ENCODE peak calls at places on chromosomes 11 and 22, in five cellular contexts. One of them, this sample, is unnamed.

GRCh38 chr11:130103296-130103814 is 33.7 kb downstream of the APLP2 start:
- DNase-seq in tibial artery: no peak
- DNase-seq in stomach: no peak
- DNase-seq in Caco-2: no peak
- DNase-seq in cardiac muscle cell: peak
- DNase-seq in this sample: peak

GRCh38 chr11:81030186-81030585 is 1589.4 kb upstream of the TENM4 start:
- DNase-seq in tibial artery: no peak
- DNase-seq in stomach: no peak
- DNase-seq in Caco-2: no peak
- DNase-seq in cardiac muscle cell: no peak
- DNase-seq in this sample: no peak

GRCh38 chr11:34262601-34263081 is 95.2 kb downstream of the ABTB2 start:
- DNase-seq in tibial artery: no peak
- DNase-seq in stomach: no peak
- DNase-seq in Caco-2: no peak
- DNase-seq in cardiac muscle cell: no peak
- DNase-seq in this sample: no peak

GRCh38 chr11:122287401-122287800 is 171.4 kb upstream of the BLID start:
- DNase-seq in tibial artery: no peak
- DNase-seq in stomach: no peak
- DNase-seq in Caco-2: no peak
- DNase-seq in cardiac muscle cell: no peak
- DNase-seq in this sample: no peak

GRCh38 chr11:45671246-45672171 is 6.1 kb upstream of the CHST1 start:
- DNase-seq in tibial artery: no peak
- DNase-seq in stomach: no peak
- DNase-seq in Caco-2: no peak
- DNase-seq in cardiac muscle cell: no peak
- DNase-seq in this sample: no peak

GRCh38 chr11:14380947-14381555 is 22.1 kb upstream of the RRAS2 start:
- DNase-seq in tibial artery: peak
- DNase-seq in stomach: peak
- DNase-seq in Caco-2: peak
- DNase-seq in cardiac muscle cell: peak
- DNase-seq in this sample: peak

GRCh38 chr11:5689551-5689983 is at the start of gene TRIM22:
- DNase-seq in tibial artery: peak
- DNase-seq in stomach: peak
- DNase-seq in Caco-2: no peak
- DNase-seq in cardiac muscle cell: peak
- DNase-seq in this sample: peak

GRCh38 chr11:79139900-79140299 is 300.9 kb downstream of the TENM4 start:
- DNase-seq in tibial artery: no peak
- DNase-seq in stomach: no peak
- DNase-seq in Caco-2: no peak
- DNase-seq in cardiac muscle cell: no peak
- DNase-seq in this sample: no peak

GRCh38 chr11:33500865-33501479 is 199.7 kb downstream of the C11orf91 start:
- DNase-seq in tibial artery: no peak
- DNase-seq in stomach: no peak
- DNase-seq in Caco-2: peak
- DNase-seq in cardiac muscle cell: peak
- DNase-seq in this sample: peak

GRCh38 chr11:132941761-132942160 is 590.5 kb downstream of the OPCML start:
- DNase-seq in tibial artery: no peak
- DNase-seq in stomach: no peak
- DNase-seq in Caco-2: no peak
- DNase-seq in cardiac muscle cell: no peak
- DNase-seq in this sample: no peak

GRCh38 chr11:69605737-69606526 is 35.0 kb upstream of the CCND1 start:
- DNase-seq in tibial artery: no peak
- DNase-seq in stomach: no peak
- DNase-seq in Caco-2: no peak
- DNase-seq in cardiac muscle cell: no peak
- DNase-seq in this sample: no peak

GRCh38 chr11:65873280-65874156 is 918 bp upstream of the EFEMP2 start:
- DNase-seq in tibial artery: peak
- DNase-seq in stomach: peak
- DNase-seq in Caco-2: peak
- DNase-seq in cardiac muscle cell: peak
- DNase-seq in this sample: peak

GRCh38 chr22:38700271-38700788 is 413 bp downstream of the JOSD1 start:
- DNase-seq in tibial artery: peak
- DNase-seq in stomach: peak
- DNase-seq in Caco-2: no peak
- DNase-seq in cardiac muscle cell: peak
- DNase-seq in this sample: peak

GRCh38 chr11:65355776-65356393 is 1.3 kb downstream of the TIGD3 start:
- DNase-seq in tibial artery: peak
- DNase-seq in stomach: no peak
- DNase-seq in Caco-2: no peak
- DNase-seq in cardiac muscle cell: peak
- DNase-seq in this sample: peak

GRCh38 chr22:38924197-38924952 is 33.0 kb upstream of the APOBEC3A start:
- DNase-seq in tibial artery: peak
- DNase-seq in stomach: peak
- DNase-seq in Caco-2: peak
- DNase-seq in cardiac muscle cell: peak
- DNase-seq in this sample: peak

GRCh38 chr11:121763526-121763925 is 310.8 kb upstream of the SORL1-AS1 start:
- DNase-seq in tibial artery: no peak
- DNase-seq in stomach: no peak
- DNase-seq in Caco-2: no peak
- DNase-seq in cardiac muscle cell: no peak
- DNase-seq in this sample: no peak

GRCh38 chr11:124897681-124898680 is at the start of gene ROBO4:
- DNase-seq in tibial artery: peak
- DNase-seq in stomach: no peak
- DNase-seq in Caco-2: no peak
- DNase-seq in cardiac muscle cell: peak
- DNase-seq in this sample: peak
- TF ChIP-seq CTCF in tibial artery: no peak
- TF ChIP-seq CTCF in stomach: no peak
- TF ChIP-seq CTCF in Caco-2: no peak
- TF ChIP-seq CTCF in cardiac muscle cell: peak
- TF ChIP-seq CTCF in this sample: peak

GRCh38 chr11:62548545-62549335 is 2.1 kb upstream of the AHNAK start:
- DNase-seq in tibial artery: peak
- DNase-seq in stomach: peak
- DNase-seq in Caco-2: no peak
- DNase-seq in cardiac muscle cell: peak
- DNase-seq in this sample: peak
- H3K4me3 ChIP-seq in tibial artery: peak
- H3K4me3 ChIP-seq in stomach: no peak
- H3K4me3 ChIP-seq in Caco-2: peak
- H3K4me3 ChIP-seq in cardiac muscle cell: no peak
- H3K4me3 ChIP-seq in this sample: no peak

GRCh38 chr22:36795633-36796032 is 19.7 kb upstream of the IFT27 start:
- DNase-seq in tibial artery: no peak
- DNase-seq in stomach: no peak
- DNase-seq in Caco-2: no peak
- DNase-seq in cardiac muscle cell: no peak
- DNase-seq in this sample: no peak
- TF ChIP-seq CTCF in tibial artery: no peak
- TF ChIP-seq CTCF in stomach: no peak
- TF ChIP-seq CTCF in Caco-2: no peak
- TF ChIP-seq CTCF in cardiac muscle cell: no peak
- TF ChIP-seq CTCF in this sample: no peak

GRCh38 chr11:833849-834311 is 1.1 kb downstream of the CD151 start:
- DNase-seq in tibial artery: peak
- DNase-seq in stomach: peak
- DNase-seq in Caco-2: no peak
- DNase-seq in cardiac muscle cell: no peak
- DNase-seq in this sample: no peak
- H3K4me3 ChIP-seq in tibial artery: peak
- H3K4me3 ChIP-seq in stomach: peak
- H3K4me3 ChIP-seq in Caco-2: peak
- H3K4me3 ChIP-seq in cardiac muscle cell: peak
- H3K4me3 ChIP-seq in this sample: peak

GRCh38 chr11:8219257-8220021 is 44.2 kb downstream of the LMO1 start:
- DNase-seq in tibial artery: no peak
- DNase-seq in stomach: peak
- DNase-seq in Caco-2: peak
- DNase-seq in cardiac muscle cell: peak
- DNase-seq in this sample: peak
- TF ChIP-seq CTCF in tibial artery: peak
- TF ChIP-seq CTCF in stomach: peak
- TF ChIP-seq CTCF in Caco-2: peak
- TF ChIP-seq CTCF in cardiac muscle cell: peak
- TF ChIP-seq CTCF in this sample: peak

GRCh38 chr11:114115406-114116054 is 56.0 kb downstream of the ZBTB16 start:
- DNase-seq in tibial artery: no peak
- DNase-seq in stomach: no peak
- DNase-seq in Caco-2: peak
- DNase-seq in cardiac muscle cell: no peak
- DNase-seq in this sample: no peak

GRCh38 chr11:114120606-114121005 is 61.1 kb downstream of the ZBTB16 start:
- DNase-seq in tibial artery: no peak
- DNase-seq in stomach: no peak
- DNase-seq in Caco-2: no peak
- DNase-seq in cardiac muscle cell: no peak
- DNase-seq in this sample: no peak

GRCh38 chr11:114116800-114117199 is 57.3 kb downstream of the ZBTB16 start:
- DNase-seq in tibial artery: no peak
- DNase-seq in stomach: no peak
- DNase-seq in Caco-2: peak
- DNase-seq in cardiac muscle cell: no peak
- DNase-seq in this sample: no peak

GRCh38 chr11:114121138-114121537 is 61.6 kb downstream of the ZBTB16 start:
- DNase-seq in tibial artery: no peak
- DNase-seq in stomach: no peak
- DNase-seq in Caco-2: no peak
- DNase-seq in cardiac muscle cell: no peak
- DNase-seq in this sample: no peak

DNA sequence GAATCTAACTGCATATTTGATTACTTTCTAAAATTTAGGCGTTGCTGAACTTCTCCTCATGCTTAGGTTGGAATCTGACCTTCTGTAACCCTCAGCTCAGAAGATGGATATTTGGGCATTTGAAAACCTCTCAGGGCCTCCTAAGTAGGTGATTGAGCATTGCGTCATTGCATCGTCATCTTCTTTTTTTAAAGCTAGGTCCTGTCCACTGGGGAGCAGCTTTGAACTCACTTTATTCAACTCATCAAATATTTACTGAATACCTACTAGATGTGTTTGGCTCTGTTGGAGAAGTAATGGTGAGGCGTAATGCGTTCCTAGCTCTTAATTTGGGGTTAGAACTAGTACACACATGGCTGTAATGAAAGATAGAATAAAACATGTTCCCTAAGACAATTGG is 56.8 kb downstream of the ZBTB16 start:
- DNase-seq in tibial artery: no peak
- DNase-seq in stomach: no peak
- DNase-seq in Caco-2: peak
- DNase-seq in cardiac muscle cell: no peak
- DNase-seq in this sample: no peak
- H3K4me3 ChIP-seq in tibial artery: no peak
- H3K4me3 ChIP-seq in stomach: no peak
- H3K4me3 ChIP-seq in Caco-2: no peak
- H3K4me3 ChIP-seq in cardiac muscle cell: no peak
- H3K4me3 ChIP-seq in this sample: no peak

GRCh38 chr22:19914201-19914943 is 27.2 kb upstream of the COMT start:
- DNase-seq in tibial artery: no peak
- DNase-seq in stomach: no peak
- DNase-seq in Caco-2: no peak
- DNase-seq in cardiac muscle cell: no peak
- DNase-seq in this sample: no peak

GRCh38 chr22:19910180-19910744 is 31.3 kb upstream of the COMT start:
- DNase-seq in tibial artery: no peak
- DNase-seq in stomach: no peak
- DNase-seq in Caco-2: no peak
- DNase-seq in cardiac muscle cell: no peak
- DNase-seq in this sample: no peak

GRCh38 chr22:19911540-19912235 is 29.9 kb upstream of the COMT start:
- DNase-seq in tibial artery: no peak
- DNase-seq in stomach: no peak
- DNase-seq in Caco-2: no peak
- DNase-seq in cardiac muscle cell: no peak
- DNase-seq in this sample: no peak

GRCh38 chr22:19913337-19913936 is 28.1 kb upstream of the COMT start:
- DNase-seq in tibial artery: no peak
- DNase-seq in stomach: no peak
- DNase-seq in Caco-2: no peak
- DNase-seq in cardiac muscle cell: no peak
- DNase-seq in this sample: no peak

GRCh38 chr22:19912236-19912999 is 29.2 kb upstream of the COMT start:
- DNase-seq in tibial artery: no peak
- DNase-seq in stomach: peak
- DNase-seq in Caco-2: peak
- DNase-seq in cardiac muscle cell: no peak
- DNase-seq in this sample: no peak
- TF ChIP-seq CTCF in tibial artery: no peak
- TF ChIP-seq CTCF in stomach: no peak
- TF ChIP-seq CTCF in Caco-2: no peak
- TF ChIP-seq CTCF in cardiac muscle cell: no peak
- TF ChIP-seq CTCF in this sample: peak

GRCh38 chr11:12073436-12073835 is 37.0 kb upstream of the MICAL2 start:
- DNase-seq in tibial artery: peak
- DNase-seq in stomach: no peak
- DNase-seq in Caco-2: no peak
- DNase-seq in cardiac muscle cell: no peak
- DNase-seq in this sample: no peak

GRCh38 chr11:12076840-12077534 is 33.4 kb upstream of the MICAL2 start:
- DNase-seq in tibial artery: no peak
- DNase-seq in stomach: no peak
- DNase-seq in Caco-2: no peak
- DNase-seq in cardiac muscle cell: no peak
- DNase-seq in this sample: no peak

GRCh38 chr11:12075822-12076821 is 34.3 kb upstream of the MICAL2 start:
- DNase-seq in tibial artery: peak
- DNase-seq in stomach: no peak
- DNase-seq in Caco-2: peak
- DNase-seq in cardiac muscle cell: peak
- DNase-seq in this sample: peak

GRCh38 chr11:12074529-12075195 is 35.7 kb upstream of the MICAL2 start:
- DNase-seq in tibial artery: peak
- DNase-seq in stomach: no peak
- DNase-seq in Caco-2: no peak
- DNase-seq in cardiac muscle cell: no peak
- DNase-seq in this sample: no peak

GRCh38 chr11:12075291-12075690 is 35.1 kb upstream of the MICAL2 start:
- DNase-seq in tibial artery: no peak
- DNase-seq in stomach: no peak
- DNase-seq in Caco-2: no peak
- DNase-seq in cardiac muscle cell: no peak
- DNase-seq in this sample: no peak
- H3K4me3 ChIP-seq in tibial artery: no peak
- H3K4me3 ChIP-seq in stomach: no peak
- H3K4me3 ChIP-seq in Caco-2: no peak
- H3K4me3 ChIP-seq in cardiac muscle cell: no peak
- H3K4me3 ChIP-seq in this sample: no peak